ENCODE peak calls at places on chromosome 9, in eight cellular contexts. One of them, this sample, is unnamed.

GRCh38 chr9:110255417-110256141 is 728 bp downstream of the TXN start:
- DNase-seq in AG20443: peak; percentile 66
- DNase-seq in NCI-H1105 treated with DMSO at 0.1 percent for 48 hours: peak; percentile 44
- DNase-seq in substantia nigra: peak; percentile 35
- DNase-seq in A549: peak; percentile 61
- DNase-seq in AG10803: peak; percentile 50
- DNase-seq in BJ: no peak
- DNase-seq in head of caudate nucleus: peak; percentile 36
- DNase-seq in this sample: peak; percentile 59

GRCh38 chr9:95516221-95516735 is 493 bp downstream of the PTCH1 start:
- DNase-seq in AG20443: peak; percentile 38
- DNase-seq in NCI-H1105 treated with DMSO at 0.1 percent for 48 hours: peak; percentile 3
- DNase-seq in substantia nigra: no peak
- DNase-seq in A549: no peak
- DNase-seq in AG10803: peak; percentile 12
- DNase-seq in BJ: no peak
- DNase-seq in head of caudate nucleus: no peak
- DNase-seq in this sample: no peak

GRCh38 chr9:93064392-93065124 is 6.1 kb downstream of the SUSD3 start:
- DNase-seq in AG20443: no peak
- DNase-seq in NCI-H1105 treated with DMSO at 0.1 percent for 48 hours: no peak
- DNase-seq in substantia nigra: no peak
- DNase-seq in A549: no peak
- DNase-seq in AG10803: no peak
- DNase-seq in BJ: no peak
- DNase-seq in head of caudate nucleus: no peak
- DNase-seq in this sample: no peak

GRCh38 chr9:133687856-133688761 is 50.0 kb downstream of the SARDH start:
- DNase-seq in AG20443: no peak
- DNase-seq in NCI-H1105 treated with DMSO at 0.1 percent for 48 hours: no peak
- DNase-seq in substantia nigra: no peak
- DNase-seq in A549: no peak
- DNase-seq in AG10803: no peak
- DNase-seq in BJ: no peak
- DNase-seq in head of caudate nucleus: no peak
- DNase-seq in this sample: no peak

GRCh38 chr9:20322212-20322611 is 300.1 kb downstream of the MLLT3 start:
- DNase-seq in AG20443: no peak
- DNase-seq in NCI-H1105 treated with DMSO at 0.1 percent for 48 hours: no peak
- DNase-seq in substantia nigra: no peak
- DNase-seq in A549: no peak
- DNase-seq in AG10803: no peak
- DNase-seq in BJ: no peak
- DNase-seq in head of caudate nucleus: no peak
- DNase-seq in this sample: no peak

GRCh38 chr9:114908104-114908621 is 22.2 kb downstream of the TNFSF8 start:
- DNase-seq in AG20443: no peak
- DNase-seq in NCI-H1105 treated with DMSO at 0.1 percent for 48 hours: peak; percentile 99
- DNase-seq in substantia nigra: no peak
- DNase-seq in A549: peak; percentile 97
- DNase-seq in AG10803: peak; percentile 71
- DNase-seq in BJ: peak; percentile 77
- DNase-seq in head of caudate nucleus: no peak
- DNase-seq in this sample: peak; percentile 71

GRCh38 chr9:93686127-93686879 is 109.9 kb downstream of the PHF2 start:
- DNase-seq in AG20443: peak; percentile 5
- DNase-seq in NCI-H1105 treated with DMSO at 0.1 percent for 48 hours: no peak
- DNase-seq in substantia nigra: no peak
- DNase-seq in A549: no peak
- DNase-seq in AG10803: no peak
- DNase-seq in BJ: no peak
- DNase-seq in head of caudate nucleus: no peak
- DNase-seq in this sample: no peak

GRCh38 chr9:129275626-129276247 is 97.7 kb upstream of the IER5L start:
- DNase-seq in AG20443: peak; percentile 45
- DNase-seq in NCI-H1105 treated with DMSO at 0.1 percent for 48 hours: no peak
- DNase-seq in substantia nigra: no peak
- DNase-seq in A549: no peak
- DNase-seq in AG10803: peak; percentile 21
- DNase-seq in BJ: no peak
- DNase-seq in head of caudate nucleus: no peak
- DNase-seq in this sample: no peak

GRCh38 chr9:121222524-121223171 is 21.0 kb upstream of the RAB14 start:
- DNase-seq in AG20443: peak; percentile 38
- DNase-seq in NCI-H1105 treated with DMSO at 0.1 percent for 48 hours: peak; percentile 20
- DNase-seq in substantia nigra: no peak
- DNase-seq in A549: peak; percentile 55
- DNase-seq in AG10803: peak; percentile 59
- DNase-seq in BJ: no peak
- DNase-seq in head of caudate nucleus: peak; percentile 54
- DNase-seq in this sample: no peak

GRCh38 chr9:113580041-113580953 is 116.8 kb downstream of the RGS3 start:
- DNase-seq in AG20443: no peak
- DNase-seq in NCI-H1105 treated with DMSO at 0.1 percent for 48 hours: no peak
- DNase-seq in substantia nigra: peak; percentile 78
- DNase-seq in A549: no peak
- DNase-seq in AG10803: no peak
- DNase-seq in BJ: no peak
- DNase-seq in head of caudate nucleus: peak; percentile 72
- DNase-seq in this sample: peak; percentile 87

GRCh38 chr9:92163276-92163675 is 48.1 kb upstream of the SPTLC1 start:
- DNase-seq in AG20443: no peak
- DNase-seq in NCI-H1105 treated with DMSO at 0.1 percent for 48 hours: no peak
- DNase-seq in substantia nigra: no peak
- DNase-seq in A549: no peak
- DNase-seq in AG10803: no peak
- DNase-seq in BJ: no peak
- DNase-seq in head of caudate nucleus: no peak
- DNase-seq in this sample: no peak

GRCh38 chr9:132798817-132799790 is 79.0 kb downstream of the AK8 start:
- DNase-seq in AG20443: no peak
- DNase-seq in NCI-H1105 treated with DMSO at 0.1 percent for 48 hours: no peak
- DNase-seq in substantia nigra: no peak
- DNase-seq in A549: no peak
- DNase-seq in AG10803: no peak
- DNase-seq in BJ: no peak
- DNase-seq in head of caudate nucleus: no peak
- DNase-seq in this sample: peak; percentile 65

GRCh38 chr9:137534256-137535119 is 15.7 kb downstream of the PNPLA7 start:
- DNase-seq in AG20443: peak; percentile 80
- DNase-seq in NCI-H1105 treated with DMSO at 0.1 percent for 48 hours: peak; percentile 45
- DNase-seq in substantia nigra: no peak
- DNase-seq in A549: peak; percentile 74
- DNase-seq in AG10803: peak; percentile 60
- DNase-seq in BJ: no peak
- DNase-seq in head of caudate nucleus: no peak
- DNase-seq in this sample: peak; percentile 35

GRCh38 chr9:97854696-97855485 is 1.9 kb downstream of the FOXE1 start:
- DNase-seq in AG20443: no peak
- DNase-seq in NCI-H1105 treated with DMSO at 0.1 percent for 48 hours: no peak
- DNase-seq in substantia nigra: no peak
- DNase-seq in A549: no peak
- DNase-seq in AG10803: no peak
- DNase-seq in BJ: no peak
- DNase-seq in head of caudate nucleus: no peak
- DNase-seq in this sample: no peak

GRCh38 chr9:70921126-70921525 is 200.3 kb downstream of the TRPM3 start:
- DNase-seq in AG20443: no peak
- DNase-seq in NCI-H1105 treated with DMSO at 0.1 percent for 48 hours: no peak
- DNase-seq in substantia nigra: no peak
- DNase-seq in A549: no peak
- DNase-seq in AG10803: peak; percentile 29
- DNase-seq in BJ: no peak
- DNase-seq in head of caudate nucleus: no peak
- DNase-seq in this sample: no peak

GRCh38 chr9:72364679-72365524 is at the start of gene ZFAND5:
- DNase-seq in AG20443: peak; percentile 99
- DNase-seq in NCI-H1105 treated with DMSO at 0.1 percent for 48 hours: peak; percentile 95
- DNase-seq in substantia nigra: peak; percentile 99
- DNase-seq in A549: peak; percentile 98
- DNase-seq in AG10803: peak; percentile 99
- DNase-seq in BJ: peak; percentile 91
- DNase-seq in head of caudate nucleus: peak; percentile 98
- DNase-seq in this sample: peak; percentile 94

GRCh38 chr9:93520523-93520922 is 55.9 kb upstream of the PHF2 start:
- DNase-seq in AG20443: no peak
- DNase-seq in NCI-H1105 treated with DMSO at 0.1 percent for 48 hours: no peak
- DNase-seq in substantia nigra: no peak
- DNase-seq in A549: peak; percentile 22
- DNase-seq in AG10803: peak; percentile 5
- DNase-seq in BJ: no peak
- DNase-seq in head of caudate nucleus: no peak
- DNase-seq in this sample: no peak

GRCh38 chr9:8382266-8382665 is 582.7 kb upstream of the DMAC1 start:
- DNase-seq in AG20443: no peak
- DNase-seq in NCI-H1105 treated with DMSO at 0.1 percent for 48 hours: no peak
- DNase-seq in substantia nigra: no peak
- DNase-seq in A549: no peak
- DNase-seq in AG10803: no peak
- DNase-seq in BJ: no peak
- DNase-seq in head of caudate nucleus: no peak
- DNase-seq in this sample: no peak